ENCODE peak calls at places on chromosomes 7 and 10, in five cellular contexts. Y, P, R, J and E are unnamed samples. For H3K27me3, the result is how much of the 10 kb centered on the place peaks cover.

GRCh38 chr10:5490032-5490431 is 9.3 kb downstream of the CALML5 start:
- DNase-seq in Y (no peak), P (no peak), R (no peak), J (no peak), E (no peak)

GRCh38 chr10:45463244-45464116 is 89.5 kb downstream of the ALOX5 start:
- DNase-seq in Y (no peak), P (no peak), R (no peak), J (no peak), E (no peak)

GRCh38 chr7:109020251-109020650 is 450.6 kb downstream of the DNAJB9 start:
- DNase-seq in Y (no peak), P (no peak), R (no peak), J (no peak), E (no peak)

GRCh38 chr10:92695679-92696605 is 6.2 kb downstream of the HHEX start:
- DNase-seq in Y (peak), P (peak), R (no peak), J (no peak), E (no peak)

GRCh38 chr10:16777473-16778370 is 39.5 kb downstream of the RSU1 start:
- DNase-seq in Y (no peak), P (peak), R (peak), J (no peak), E (no peak)

GRCh38 chr7:636396-636795 is 90.1 kb upstream of the DNAAF5 start:
- DNase-seq in Y (peak), P (peak), R (peak), J (no peak), E (no peak)

GRCh38 chr7:13979671-13980438 is 9.6 kb downstream of the ETV1 start:
- DNase-seq in Y (no peak), P (peak), R (peak), J (no peak), E (no peak)

GRCh38 chr7:11082552-11083213 is 109.0 kb downstream of the PHF14 start:
- DNase-seq in Y (no peak), P (no peak), R (no peak), J (no peak), E (no peak)

GRCh38 chr10:13371879-13372470 is 23.9 kb upstream of the SEPHS1 start:
- DNase-seq in Y (peak), P (peak), R (peak), J (peak), E (peak)

GRCh38 chr7:101303102-101303701 is 18.4 kb downstream of the IFT22 start:
- DNase-seq in Y (peak), P (no peak), R (no peak), J (no peak), E (peak)
- H3K27me3 ChIP-seq in Y (under half), P (half or more), R (under half), J (under half), E (under half)

DNA sequence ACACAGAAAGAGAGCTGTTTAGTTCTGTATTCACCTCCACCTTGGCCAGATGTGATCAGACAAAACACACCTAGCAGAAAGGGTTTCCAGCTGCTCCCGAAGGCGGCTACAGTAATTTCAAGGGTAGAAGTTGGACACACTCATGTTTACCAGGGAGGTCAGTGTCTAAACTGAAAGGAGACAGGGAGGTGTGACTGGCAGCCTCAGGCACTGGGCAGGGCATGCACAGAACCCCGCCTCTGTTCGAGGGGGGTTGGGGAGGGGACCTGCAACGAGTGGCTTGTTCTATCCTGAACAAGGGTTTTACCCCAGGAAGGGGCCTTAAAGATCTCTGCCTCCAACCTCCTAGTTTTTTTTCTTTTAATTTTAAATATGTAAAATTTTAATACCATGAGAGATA is 49.6 kb downstream of the BPGM start:
- DNase-seq in Y (no peak), P (no peak), R (peak), J (no peak), E (no peak)
- H3K27ac ChIP-seq in Y (no peak), P (no peak), R (no peak), J (peak), E (no peak)

DNA sequence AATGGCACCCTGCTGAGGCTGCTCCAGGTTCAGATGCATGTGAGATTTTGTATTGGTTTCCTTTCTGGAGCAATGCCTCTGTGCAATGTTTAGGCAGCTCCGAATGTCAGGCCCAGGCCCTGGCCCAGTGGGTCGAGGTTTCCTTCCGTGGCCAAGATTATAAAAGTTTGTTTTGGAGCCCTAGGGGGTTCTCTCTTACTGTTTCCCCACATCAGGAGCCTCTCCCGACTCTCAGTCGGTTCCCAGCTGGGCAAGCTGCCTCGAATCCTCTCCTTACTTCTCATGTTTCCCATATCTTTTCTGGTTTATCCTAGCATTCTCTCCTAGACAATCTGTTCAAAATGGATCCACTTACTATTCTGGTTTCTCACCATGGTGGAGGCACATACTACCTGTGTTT is 11.0 kb downstream of the TMEM140 start:
- DNase-seq in Y (no peak), P (no peak), R (no peak), J (no peak), E (no peak)
- H3K27me3 ChIP-seq in Y (under half), P (under half), R (under half), J (under half), E (under half)

GRCh38 chr10:49279015-49279880 is 19.7 kb upstream of the C10orf71 start:
- DNase-seq in Y (no peak), P (no peak), R (no peak), J (no peak), E (no peak)
- H3K27ac ChIP-seq in Y (no peak), P (no peak), R (no peak), J (no peak), E (peak)

GRCh38 chr10:133391761-133392518 is 2.0 kb upstream of the MTG1 start:
- DNase-seq in Y (no peak), P (no peak), R (no peak), J (no peak), E (no peak)

GRCh38 chr10:133396035-133396624 is 2.2 kb downstream of the MTG1 start:
- DNase-seq in Y (no peak), P (no peak), R (no peak), J (no peak), E (no peak)

GRCh38 chr10:133394801-133395221 is 854 bp downstream of the MTG1 start:
- DNase-seq in Y (no peak), P (no peak), R (no peak), J (no peak), E (no peak)

GRCh38 chr10:133393401-133394063 is 425 bp upstream of the MTG1 start:
- DNase-seq in Y (no peak), P (no peak), R (no peak), J (no peak), E (no peak)

DNA sequence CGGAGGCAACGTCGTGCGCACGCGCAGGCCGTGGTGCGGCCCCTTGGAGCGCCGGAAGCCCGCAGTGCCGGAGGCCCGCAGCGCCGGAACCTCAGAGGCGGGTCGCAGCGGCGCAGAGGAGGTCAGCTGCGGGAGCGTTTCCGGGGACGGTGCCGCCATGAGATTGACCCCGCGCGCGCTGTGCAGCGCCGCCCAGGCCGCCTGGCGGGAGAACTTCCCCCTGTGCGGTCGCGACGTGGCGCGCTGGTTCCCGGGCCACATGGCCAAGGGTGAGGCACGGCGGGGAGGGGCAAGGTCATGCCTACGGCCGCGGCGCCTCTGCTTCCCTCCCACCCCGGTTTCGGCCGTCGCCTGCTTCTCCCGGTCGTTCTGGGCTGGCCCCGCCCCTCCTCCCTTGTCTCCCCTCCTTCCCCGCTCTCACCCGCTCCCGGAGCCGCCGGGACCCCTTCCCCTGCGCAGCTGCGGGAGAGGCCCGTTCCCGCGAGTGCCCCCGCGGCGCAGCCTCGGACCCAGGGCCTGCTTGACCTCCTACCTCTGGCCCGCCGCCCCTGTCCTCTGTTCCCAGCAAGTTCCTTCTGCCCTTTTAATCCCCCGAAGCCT is at the start of gene MTG1:
- DNase-seq in Y (peak), P (peak), R (peak), J (peak), E (peak)
- H3K27me3 ChIP-seq in Y (under half), P (under half), R (under half), J (under half), E (under half)